ENCODE peak calls at places on chromosomes 1 and 21, in nine cellular contexts. L, K, Z, R, Y, U, F, X and T are unnamed samples.

GRCh38 chr1:225921734-225922709 is 2.0 kb downstream of the PYCR2 start:
- DNase-seq in K (no peak), U (no peak), Z (no peak), X (no peak), Y (no peak), R (no peak), F (no peak), L (no peak), T (no peak)

GRCh38 chr1:25806418-25806817 is 6.4 kb downstream of the SELENON start:
- DNase-seq in Y (peak), X (no peak), Z (peak), L (no peak), U (no peak), R (no peak), F (peak), K (no peak), T (peak)

GRCh38 chr1:33391669-33392068 is 39.2 kb downstream of the PHC2 start:
- DNase-seq in Y (no peak), X (no peak), F (no peak), U (no peak), L (no peak), Z (no peak), R (no peak), K (no peak), T (no peak)

GRCh38 chr1:166377896-166378295 is 211.1 kb upstream of the FAM78B start:
- DNase-seq in R (no peak), Z (no peak), F (no peak), Y (no peak), U (no peak), X (no peak), L (no peak), K (no peak), T (no peak)

GRCh38 chr1:178774263-178774662 is 49.2 kb downstream of the RALGPS2 start:
- DNase-seq in K (no peak), Y (no peak), F (no peak), L (no peak), R (peak), U (no peak), X (no peak), Z (no peak), T (peak)

GRCh38 chr1:89557954-89558353 is 33.3 kb downstream of the LRRC8B start:
- DNase-seq in Z (no peak), R (no peak), X (no peak), U (no peak), Y (no peak), F (no peak), K (no peak), L (no peak), T (no peak)

GRCh38 chr1:41650176-41650519 is 165.7 kb upstream of the EDN2 start:
- DNase-seq in K (no peak), Y (no peak), L (no peak), R (no peak), U (no peak), X (peak), Z (peak), F (no peak), T (no peak)

GRCh38 chr21:45320261-45320990 is 32.7 kb upstream of the POFUT2 start:
- DNase-seq in Y (no peak), X (peak), F (no peak), K (no peak), U (no peak), L (no peak), Z (no peak), R (no peak), T (no peak)

GRCh38 chr1:175784826-175785225 is 41.4 kb upstream of the TNR start:
- DNase-seq in X (no peak), K (no peak), F (no peak), Y (no peak), Z (no peak), U (no peak), L (no peak), R (no peak), T (no peak)

GRCh38 chr1:62325696-62326095 is 6.5 kb upstream of the KANK4 start:
- DNase-seq in K (no peak), L (no peak), X (no peak), F (no peak), U (no peak), R (no peak), Z (no peak), Y (peak), T (no peak)

GRCh38 chr1:85624361-85624760 is 43.8 kb downstream of the CCN1 start:
- DNase-seq in F (no peak), U (no peak), X (no peak), L (no peak), R (no peak), Z (no peak), K (no peak), Y (peak), T (no peak)

GRCh38 chr1:77438239-77438913 is 156.6 kb downstream of the AK5 start:
- DNase-seq in F (no peak), K (no peak), Z (peak), Y (peak), L (peak), R (no peak), X (no peak), U (no peak), T (peak)

GRCh38 chr1:28021064-28021463 is 61.3 kb downstream of the XKR8 start:
- DNase-seq in Y (no peak), F (no peak), K (no peak), Z (no peak), U (no peak), X (no peak), R (no peak), L (no peak), T (no peak)

GRCh38 chr1:223635236-223635635 is 30.3 kb downstream of the CAPN8 start:
- DNase-seq in Z (no peak), X (no peak), Y (no peak), F (no peak), L (no peak), R (no peak), U (no peak), K (no peak), T (no peak)

GRCh38 chr1:105337427-105337826 is 1587.7 kb downstream of the AMY1C start:
- DNase-seq in R (no peak), K (no peak), X (no peak), Y (no peak), L (no peak), Z (no peak), F (no peak), U (no peak), T (no peak)

GRCh38 chr1:234315091-234315541 is 58.1 kb upstream of the COA6 start:
- DNase-seq in K (no peak), U (peak), Z (no peak), L (no peak), F (no peak), R (peak), Y (peak), X (no peak), T (peak)

GRCh38 chr1:9009438-9010366 is 16.5 kb downstream of the SLC2A7 start:
- DNase-seq in X (no peak), L (no peak), U (no peak), K (peak), R (peak), Z (no peak), Y (no peak), F (no peak), T (peak)

GRCh38 chr21:15063081-15063820 is 1.5 kb downstream of the NRIP1 start:
- DNase-seq in X (no peak), F (no peak), L (no peak), Z (no peak), K (no peak), Y (peak), R (no peak), U (peak), T (peak)

GRCh38 chr1:94884101-94884875 is 42.6 kb downstream of the CNN3 start:
- DNase-seq in X (no peak), L (no peak), F (no peak), K (no peak), U (no peak), Y (peak), Z (no peak), R (no peak), T (peak)

GRCh38 chr1:22273686-22274681 is 131.1 kb upstream of the WNT4 start:
- DNase-seq in F (no peak), L (no peak), U (no peak), Z (no peak), R (no peak), X (no peak), K (no peak), Y (no peak), T (peak)

GRCh38 chr21:21200939-21201610 is 202.9 kb downstream of the NCAM2 start:
- DNase-seq in Z (no peak), Y (no peak), R (no peak), F (no peak), K (no peak), L (no peak), X (no peak), U (no peak), T (peak)

GRCh38 chr1:147630447-147630846 is 39.9 kb downstream of the ACP6 start:
- DNase-seq in U (no peak), F (no peak), R (no peak), Z (no peak), K (no peak), Y (no peak), X (no peak), L (no peak), T (no peak)

GRCh38 chr1:97094257-97094972 is 372.8 kb downstream of the PTBP2 start:
- DNase-seq in F (no peak), K (no peak), L (peak), U (no peak), X (no peak), Y (peak), Z (no peak), R (no peak), T (peak)

GRCh38 chr1:240526321-240526720 is 85.6 kb downstream of the GREM2 start:
- DNase-seq in U (no peak), Y (no peak), Z (no peak), L (peak), F (no peak), K (no peak), R (no peak), X (no peak), T (peak)

GRCh38 chr21:46459356-46460112 is 843 bp downstream of the DIP2A start:
- DNase-seq in Z (peak), L (no peak), R (peak), X (peak), Y (peak), F (no peak), K (no peak), U (no peak), T (peak)

GRCh38 chr1:17437260-17438175 is 2.0 kb downstream of the RCC2 start:
- DNase-seq in F (no peak), Z (peak), L (no peak), R (peak), U (peak), X (peak), K (peak), Y (no peak), T (peak)

GRCh38 chr1:58460469-58460868 is 86.1 kb downstream of the OMA1 start:
- DNase-seq in K (peak), Y (no peak), L (no peak), R (no peak), Z (no peak), F (no peak), X (no peak), U (no peak), T (peak)

GRCh38 chr1:116153692-116154031 is 42.5 kb downstream of the MAB21L3 start:
- DNase-seq in Z (no peak), U (no peak), L (no peak), X (no peak), Y (no peak), F (no peak), K (no peak), R (no peak), T (no peak)

GRCh38 chr1:226655251-226656163 is 83.6 kb downstream of the ITPKB start:
- DNase-seq in Y (no peak), U (no peak), R (peak), K (no peak), X (no peak), F (no peak), Z (no peak), L (no peak), T (no peak)

GRCh38 chr1:160768295-160768657 is 27.7 kb upstream of the LY9 start:
- DNase-seq in U (peak), K (no peak), L (no peak), Y (no peak), Z (peak), F (no peak), X (peak), R (peak), T (no peak)

GRCh38 chr1:85616011-85616705 is 35.6 kb downstream of the CCN1 start:
- DNase-seq in F (no peak), R (no peak), Y (no peak), U (no peak), X (no peak), K (no peak), Z (no peak), L (no peak), T (no peak)

GRCh38 chr1:180173952-180174351 is 19.3 kb downstream of the QSOX1 start:
- DNase-seq in Y (peak), X (peak), K (no peak), L (no peak), U (no peak), R (no peak), F (peak), Z (peak), T (peak)

GRCh38 chr1:11563560-11564069 is 84.7 kb downstream of the DISP3 start:
- DNase-seq in X (no peak), K (peak), L (no peak), U (no peak), Z (no peak), R (peak), F (no peak), Y (no peak), T (no peak)

GRCh38 chr1:194818674-194819073 is 1632.3 kb upstream of the B3GALT2 start:
- DNase-seq in F (no peak), K (no peak), X (no peak), Y (no peak), L (no peak), U (no peak), R (no peak), Z (no peak), T (no peak)

GRCh38 chr1:27599605-27600499 is 4.1 kb downstream of the AHDC1 start:
- DNase-seq in R (no peak), X (no peak), F (no peak), Y (no peak), Z (no peak), K (no peak), L (no peak), U (no peak), T (no peak)

DNA sequence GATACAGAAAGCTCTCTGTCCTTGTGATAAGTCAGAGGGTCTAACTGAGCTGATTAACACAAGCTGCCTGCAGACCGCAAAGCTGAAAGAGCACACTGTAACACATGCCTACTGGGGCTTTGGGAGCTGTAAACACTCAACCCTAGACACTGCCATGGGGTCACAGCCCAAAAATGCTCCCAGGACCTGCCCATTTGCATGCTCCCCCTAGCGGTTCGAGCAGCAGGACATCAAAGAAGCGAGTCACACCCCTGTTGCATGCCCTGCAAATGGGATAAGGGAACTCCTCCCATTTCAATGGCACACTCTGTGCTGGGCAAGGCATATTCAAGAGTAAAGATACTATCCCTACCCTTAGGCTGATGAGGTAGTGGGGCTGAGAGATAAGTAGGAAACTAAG is 22.8 kb downstream of the LCE3E start:
- DNase-seq in X (no peak), K (no peak), Y (no peak), L (no peak), R (peak), U (no peak), F (no peak), Z (no peak), T (no peak)
- TF ChIP-seq CTCF in X (no peak), K (no peak), Y (no peak), L (no peak), R (peak), U (no peak), F (no peak), Z (no peak), T (peak)

DNA sequence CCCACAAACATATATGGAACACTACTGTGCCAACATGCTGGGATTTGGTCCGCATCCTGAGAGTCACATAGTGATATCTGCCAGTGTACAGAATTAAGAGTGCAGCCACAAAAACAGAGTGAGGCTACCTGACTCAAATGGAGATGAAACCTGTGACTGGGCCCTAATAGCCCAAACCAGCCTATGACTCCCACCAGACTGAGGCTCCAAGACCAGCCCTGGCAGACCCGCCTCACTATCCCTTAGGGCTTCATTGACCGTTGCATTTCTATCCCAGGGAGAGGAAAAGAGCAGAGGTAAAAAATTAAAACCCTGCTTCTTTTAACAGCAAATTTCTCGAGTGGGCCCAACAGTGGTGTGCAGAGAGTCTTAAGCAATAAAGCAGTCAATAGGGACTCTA is 155.7 kb downstream of the BARHL2 start:
- DNase-seq in L (no peak), X (no peak), K (no peak), Z (no peak), U (no peak), R (no peak), F (no peak), Y (no peak), T (no peak)
- TF ChIP-seq CTCF in L (no peak), X (no peak), K (no peak), Z (no peak), U (no peak), R (no peak), F (no peak), Y (no peak), T (no peak)

GRCh38 chr1:156086256-156086662 is 4.0 kb upstream of the MEX3A start:
- DNase-seq in Z (peak), K (no peak), Y (peak), X (no peak), L (no peak), R (no peak), U (no peak), F (no peak), T (peak)
- TF ChIP-seq CTCF in Z (no peak), K (no peak), Y (no peak), X (no peak), L (no peak), R (no peak), U (no peak), F (no peak), T (no peak)

DNA sequence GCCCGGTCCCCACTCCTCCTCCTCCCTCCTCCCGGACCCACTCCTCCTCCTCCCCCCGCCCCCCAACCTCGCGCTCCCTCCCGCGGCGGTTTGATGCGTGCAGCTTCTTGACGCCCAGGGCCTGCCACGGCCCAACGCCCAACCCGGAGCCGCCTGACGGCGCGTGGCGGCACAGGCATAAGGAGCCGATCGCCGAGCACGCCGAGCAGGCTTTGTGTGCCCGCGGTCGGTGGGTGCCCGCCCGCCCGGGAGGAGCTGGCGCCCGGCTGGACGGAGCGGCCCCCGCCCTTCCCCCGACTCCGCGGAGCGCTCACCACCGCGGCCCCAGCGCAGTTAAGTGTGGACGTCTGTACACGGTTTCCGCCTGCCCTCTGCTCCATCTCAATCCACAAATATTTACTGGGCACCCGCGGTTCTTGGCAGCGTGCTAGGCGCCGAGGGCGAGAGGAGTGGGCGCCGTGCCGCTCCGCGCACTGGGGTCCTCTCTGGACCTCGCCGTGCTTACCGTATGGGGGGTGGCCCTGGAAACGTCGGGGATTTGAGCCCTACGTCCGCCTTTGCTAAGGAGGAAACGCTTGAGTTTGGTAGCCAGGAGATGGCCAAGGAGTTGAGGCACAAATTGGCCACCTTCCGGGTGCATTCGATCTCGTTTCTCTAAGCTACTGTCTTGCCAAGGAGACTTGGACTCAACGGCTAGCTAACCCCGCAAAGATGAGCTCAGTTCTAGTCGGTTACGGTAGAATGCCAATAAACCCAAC is 428 bp upstream of the HDGF start:
- DNase-seq in Z (peak), Y (peak), F (peak), K (peak), U (peak), X (peak), L (peak), R (peak), T (peak)
- TF ChIP-seq CTCF in Z (no peak), Y (no peak), F (peak), K (no peak), U (no peak), X (no peak), L (no peak), R (no peak), T (peak)

DNA sequence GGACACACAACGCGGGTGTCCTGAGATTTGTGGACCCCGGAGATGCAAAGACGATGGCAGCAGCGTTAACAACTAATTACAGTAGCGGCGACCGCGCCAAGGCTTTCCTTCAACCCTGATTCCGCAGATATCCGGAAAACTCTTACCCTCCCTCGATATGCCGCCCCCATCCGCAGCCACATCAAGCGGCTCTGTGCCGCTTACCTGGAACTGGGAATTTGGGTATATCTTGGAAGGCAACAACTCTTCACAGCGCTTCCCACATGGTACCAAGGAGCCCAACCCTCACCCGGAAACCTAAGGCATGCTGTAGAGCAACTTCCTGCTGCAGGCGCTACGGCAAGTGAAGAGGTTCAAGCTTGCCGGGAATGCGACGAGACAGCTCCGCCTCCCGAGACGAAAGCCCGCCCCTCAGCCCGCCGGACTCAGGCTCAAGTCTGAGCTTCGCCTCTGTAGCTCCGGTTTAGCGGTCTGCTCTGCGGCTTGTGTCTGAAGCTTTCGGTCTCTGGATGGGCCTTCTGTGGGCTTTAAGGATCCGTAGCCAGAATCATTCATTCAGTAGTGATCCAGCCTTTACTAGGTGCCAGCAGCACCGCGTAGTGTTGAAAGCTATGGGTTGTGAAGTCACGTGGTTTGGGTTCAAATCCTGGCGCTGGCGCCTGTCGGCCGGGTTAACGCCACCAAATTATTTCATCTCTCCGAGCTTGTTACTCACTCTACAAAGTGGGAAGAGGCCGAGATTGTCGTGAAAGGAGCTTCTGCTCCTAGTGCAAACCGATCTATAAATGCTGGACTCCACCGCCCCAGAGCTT is at the start of gene HEATR1:
- DNase-seq in U (peak), L (peak), K (peak), R (peak), X (peak), Y (peak), Z (peak), F (peak), T (peak)
- TF ChIP-seq CTCF in U (no peak), L (no peak), K (no peak), R (peak), X (no peak), Y (no peak), Z (no peak), F (no peak), T (no peak)